ENCODE peak calls at places on chromosomes 5 and 9, in nine cellular contexts. Z is right atrium auricular region, G is suprapubic skin, K is EL, O is KBM-7, U is kidney, X is NCI-H1105, I is Panc1, M is SW 1271. R is an unnamed sample.
A peak's percentile ranks its signal among the peaks of the same experiment; 100 is the strongest.

GRCh38 chr5:100861148-100861547 is 41.9 kb downstream of the ST8SIA4 start:
- DNase-seq in Z (no peak), G (no peak), K (no peak), O (no peak), U (no peak), X (no peak), I (no peak), M (no peak), R (no peak)

GRCh38 chr9:93827545-93828330 is 127.4 kb downstream of the BARX1 start:
- DNase-seq in Z (peak; percentile 58), G (peak; percentile 76), K (peak; percentile 59), O (peak; percentile 25), U (no peak), X (no peak), I (no peak), M (peak; percentile 9), R (peak; percentile 90)

GRCh38 chr9:28136113-28136512 is 562.8 kb upstream of the C9orf72 start:
- DNase-seq in Z (no peak), G (no peak), K (no peak), O (no peak), U (no peak), X (no peak), I (no peak), M (no peak), R (no peak)

GRCh38 chr5:134738963-134739661 is 764 bp downstream of the CAMLG start:
- DNase-seq in Z (no peak), G (no peak), K (peak; percentile 52), O (peak; percentile 68), U (no peak), X (no peak), I (peak; percentile 24), M (peak; percentile 87), R (no peak)

GRCh38 chr5:84115727-84116126 is 269.0 kb downstream of the EDIL3 start:
- DNase-seq in Z (no peak), G (no peak), K (no peak), O (no peak), U (no peak), X (no peak), I (no peak), M (no peak), R (no peak)

GRCh38 chr5:62617943-62618342 is 39.3 kb downstream of the LRRC70 start:
- DNase-seq in Z (no peak), G (no peak), K (no peak), O (no peak), U (no peak), X (no peak), I (no peak), M (no peak), R (no peak)

GRCh38 chr9:38681747-38682227 is 38.1 kb downstream of the FAM240B start:
- DNase-seq in Z (no peak), G (no peak), K (peak; percentile 78), O (no peak), U (no peak), X (no peak), I (peak; percentile 32), M (no peak), R (no peak)

GRCh38 chr9:80881946-80882345 is 807.4 kb downstream of the TLE1 start:
- DNase-seq in Z (no peak), G (no peak), K (no peak), O (no peak), U (no peak), X (no peak), I (no peak), M (no peak), R (no peak)

GRCh38 chr9:121770415-121771273 is 119.2 kb downstream of the DAB2IP start:
- DNase-seq in Z (no peak), G (no peak), K (peak; percentile 78), O (no peak), U (peak; percentile 32), X (no peak), I (no peak), M (no peak), R (no peak)